ENCODE peak calls at places on chromosomes 7 and 10, in seven cellular contexts. One of them, this sample, is unnamed.

GRCh38 chr7:144720139-144720538 is 115.7 kb downstream of the TPK1 start:
- DNase-seq in A549: no peak
- DNase-seq in endothelial cell of umbilical vein: no peak
- DNase-seq in stomach: no peak
- DNase-seq in ovary: no peak
- DNase-seq in tibial nerve: no peak
- DNase-seq in body of pancreas: no peak
- DNase-seq in this sample: no peak

GRCh38 chr10:114576716-114577115 is 81.4 kb downstream of the ABLIM1 start:
- DNase-seq in A549: no peak
- DNase-seq in endothelial cell of umbilical vein: no peak
- DNase-seq in stomach: no peak
- DNase-seq in ovary: no peak
- DNase-seq in tibial nerve: no peak
- DNase-seq in body of pancreas: no peak
- DNase-seq in this sample: no peak

GRCh38 chr10:22554481-22555182 is 159.7 kb downstream of the PIP4K2A start:
- DNase-seq in A549: no peak
- DNase-seq in endothelial cell of umbilical vein: no peak
- DNase-seq in stomach: peak; percentile 76
- DNase-seq in ovary: peak; percentile 82
- DNase-seq in tibial nerve: peak; percentile 42
- DNase-seq in body of pancreas: peak; percentile 75
- DNase-seq in this sample: no peak

GRCh38 chr7:85184599-85185354 is 2.1 kb downstream of the SEMA3D start:
- DNase-seq in A549: no peak
- DNase-seq in endothelial cell of umbilical vein: no peak
- DNase-seq in stomach: no peak
- DNase-seq in ovary: peak; percentile 44
- DNase-seq in tibial nerve: no peak
- DNase-seq in body of pancreas: peak; percentile 7
- DNase-seq in this sample: peak; percentile 21

GRCh38 chr10:96626795-96627194 is 40.0 kb upstream of the TM9SF3 start:
- DNase-seq in A549: no peak
- DNase-seq in endothelial cell of umbilical vein: no peak
- DNase-seq in stomach: no peak
- DNase-seq in ovary: no peak
- DNase-seq in tibial nerve: no peak
- DNase-seq in body of pancreas: no peak
- DNase-seq in this sample: no peak

GRCh38 chr7:156167987-156168386 is 355.7 kb upstream of the SHH start:
- DNase-seq in A549: no peak
- DNase-seq in endothelial cell of umbilical vein: no peak
- DNase-seq in stomach: no peak
- DNase-seq in ovary: no peak
- DNase-seq in tibial nerve: no peak
- DNase-seq in body of pancreas: no peak
- DNase-seq in this sample: peak; percentile 56

GRCh38 chr7:101018271-101019167 is 1.4 kb upstream of the MUC17 start:
- DNase-seq in A549: no peak
- DNase-seq in endothelial cell of umbilical vein: no peak
- DNase-seq in stomach: no peak
- DNase-seq in ovary: no peak
- DNase-seq in tibial nerve: no peak
- DNase-seq in body of pancreas: no peak
- DNase-seq in this sample: no peak

GRCh38 chr7:2798669-2799068 is 45.4 kb downstream of the GNA12 start:
- DNase-seq in A549: no peak
- DNase-seq in endothelial cell of umbilical vein: no peak
- DNase-seq in stomach: no peak
- DNase-seq in ovary: no peak
- DNase-seq in tibial nerve: no peak
- DNase-seq in body of pancreas: no peak
- DNase-seq in this sample: no peak

GRCh38 chr7:3370068-3370704 is 69.1 kb downstream of the SDK1 start:
- DNase-seq in A549: no peak
- DNase-seq in endothelial cell of umbilical vein: no peak
- DNase-seq in stomach: no peak
- DNase-seq in ovary: no peak
- DNase-seq in tibial nerve: no peak
- DNase-seq in body of pancreas: no peak
- DNase-seq in this sample: no peak

GRCh38 chr10:87842220-87842641 is 21.1 kb downstream of the KLLN start:
- DNase-seq in A549: peak; percentile 60
- DNase-seq in endothelial cell of umbilical vein: peak; percentile 45
- DNase-seq in stomach: peak; percentile 40
- DNase-seq in ovary: no peak
- DNase-seq in tibial nerve: no peak
- DNase-seq in body of pancreas: no peak
- DNase-seq in this sample: no peak

GRCh38 chr7:118803-119376 is 73.5 kb upstream of the FAM20C start:
- DNase-seq in A549: no peak
- DNase-seq in endothelial cell of umbilical vein: no peak
- DNase-seq in stomach: no peak
- DNase-seq in ovary: no peak
- DNase-seq in tibial nerve: no peak
- DNase-seq in body of pancreas: no peak
- DNase-seq in this sample: peak; percentile 62

GRCh38 chr7:100545636-100546128 is 6.7 kb downstream of the AGFG2 start:
- DNase-seq in A549: peak; percentile 93
- DNase-seq in endothelial cell of umbilical vein: peak; percentile 92
- DNase-seq in stomach: no peak
- DNase-seq in ovary: peak; percentile 84
- DNase-seq in tibial nerve: no peak
- DNase-seq in body of pancreas: peak; percentile 66
- DNase-seq in this sample: no peak

GRCh38 chr7:100465299-100465698 is 1.2 kb upstream of the SPACDR start:
- DNase-seq in A549: no peak
- DNase-seq in endothelial cell of umbilical vein: no peak
- DNase-seq in stomach: no peak
- DNase-seq in ovary: no peak
- DNase-seq in tibial nerve: no peak
- DNase-seq in body of pancreas: no peak
- DNase-seq in this sample: no peak

GRCh38 chr7:154741131-154741530 is 261.8 kb downstream of the PAXIP1 start:
- DNase-seq in A549: no peak
- DNase-seq in endothelial cell of umbilical vein: no peak
- DNase-seq in stomach: no peak
- DNase-seq in ovary: no peak
- DNase-seq in tibial nerve: no peak
- DNase-seq in body of pancreas: no peak
- DNase-seq in this sample: peak; percentile 64

GRCh38 chr10:72344932-72345331 is 9.8 kb downstream of the DNAJB12 start:
- DNase-seq in A549: no peak
- DNase-seq in endothelial cell of umbilical vein: no peak
- DNase-seq in stomach: no peak
- DNase-seq in ovary: no peak
- DNase-seq in tibial nerve: no peak
- DNase-seq in body of pancreas: no peak
- DNase-seq in this sample: no peak

GRCh38 chr7:141071260-141071854 is 2.5 kb upstream of the TMEM178B start:
- DNase-seq in A549: peak; percentile 23
- DNase-seq in endothelial cell of umbilical vein: no peak
- DNase-seq in stomach: no peak
- DNase-seq in ovary: no peak
- DNase-seq in tibial nerve: no peak
- DNase-seq in body of pancreas: peak; percentile 53
- DNase-seq in this sample: no peak

GRCh38 chr7:27163776-27164380 is 1.5 kb downstream of the HOXA9 start:
- DNase-seq in A549: no peak
- DNase-seq in endothelial cell of umbilical vein: no peak
- DNase-seq in stomach: no peak
- DNase-seq in ovary: no peak
- DNase-seq in tibial nerve: no peak
- DNase-seq in body of pancreas: no peak
- DNase-seq in this sample: no peak

GRCh38 chr7:27166475-27167169 is 1.3 kb upstream of the HOXA9 start:
- DNase-seq in A549: no peak
- DNase-seq in endothelial cell of umbilical vein: no peak
- DNase-seq in stomach: no peak
- DNase-seq in ovary: no peak
- DNase-seq in tibial nerve: no peak
- DNase-seq in body of pancreas: no peak
- DNase-seq in this sample: no peak

GRCh38 chr7:27164381-27165088 is 802 bp downstream of the HOXA9 start:
- DNase-seq in A549: no peak
- DNase-seq in endothelial cell of umbilical vein: no peak
- DNase-seq in stomach: no peak
- DNase-seq in ovary: no peak
- DNase-seq in tibial nerve: no peak
- DNase-seq in body of pancreas: no peak
- DNase-seq in this sample: no peak

GRCh38 chr7:27165655-27166474 is 528 bp upstream of the HOXA9 start:
- DNase-seq in A549: no peak
- DNase-seq in endothelial cell of umbilical vein: no peak
- DNase-seq in stomach: no peak
- DNase-seq in ovary: no peak
- DNase-seq in tibial nerve: no peak
- DNase-seq in body of pancreas: no peak
- DNase-seq in this sample: no peak

DNA sequence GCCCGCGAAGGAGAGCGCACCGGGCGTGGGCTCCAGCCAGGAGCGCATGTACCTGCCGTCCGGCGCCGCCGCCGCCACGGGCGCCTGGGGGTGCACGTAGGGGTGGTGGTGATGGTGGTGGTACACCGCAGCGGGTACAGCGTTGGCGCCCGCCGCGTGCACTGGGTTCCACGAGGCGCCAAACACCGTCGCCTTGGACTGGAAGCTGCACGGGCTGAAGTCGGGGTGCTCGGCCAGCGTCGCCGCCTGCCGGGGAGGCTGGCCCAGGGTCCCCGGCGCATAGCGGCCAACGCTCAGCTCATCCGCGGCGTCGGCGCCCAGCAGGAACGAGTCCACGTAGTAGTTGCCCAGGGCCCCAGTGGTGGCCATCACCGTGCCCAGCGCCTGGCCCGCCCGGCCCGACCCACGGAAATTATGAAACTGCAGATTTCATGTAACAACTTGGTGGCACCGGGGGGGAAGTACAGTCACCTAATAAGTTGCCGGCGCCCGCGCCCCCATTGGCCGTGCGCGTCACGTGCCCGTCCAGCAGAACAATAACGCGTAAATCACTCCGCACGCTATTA is at the start of gene HOXA9:
- DNase-seq in A549: no peak
- DNase-seq in endothelial cell of umbilical vein: peak; percentile 98
- DNase-seq in stomach: no peak
- DNase-seq in ovary: no peak
- DNase-seq in tibial nerve: peak; percentile 91
- DNase-seq in body of pancreas: no peak
- DNase-seq in this sample: peak; percentile 98
- TF ChIP-seq CTCF in A549: no peak
- TF ChIP-seq CTCF in endothelial cell of umbilical vein: no peak
- TF ChIP-seq CTCF in stomach: no peak
- TF ChIP-seq CTCF in ovary: no peak
- TF ChIP-seq CTCF in tibial nerve: no peak
- TF ChIP-seq CTCF in body of pancreas: no peak
- TF ChIP-seq CTCF in this sample: no peak

GRCh38 chr10:13706175-13706574 is 119.4 kb downstream of the PRPF18 start:
- DNase-seq in A549: no peak
- DNase-seq in endothelial cell of umbilical vein: no peak
- DNase-seq in stomach: no peak
- DNase-seq in ovary: no peak
- DNase-seq in tibial nerve: no peak
- DNase-seq in body of pancreas: no peak
- DNase-seq in this sample: no peak
- H3K4me3 ChIP-seq in A549: no peak overlapping the region
- H3K4me3 ChIP-seq in endothelial cell of umbilical vein: peak overlapping the region; percentile 62
- H3K4me3 ChIP-seq in stomach: peak overlapping the region; percentile 48
- H3K4me3 ChIP-seq in ovary: no peak overlapping the region
- H3K4me3 ChIP-seq in tibial nerve: no peak overlapping the region
- H3K4me3 ChIP-seq in body of pancreas: peak overlapping the region; percentile 76
- H3K4me3 ChIP-seq in this sample: no peak overlapping the region

GRCh38 chr7:114931656-114932011 is 9.7 kb downstream of the MDFIC start:
- DNase-seq in A549: no peak
- DNase-seq in endothelial cell of umbilical vein: no peak
- DNase-seq in stomach: no peak
- DNase-seq in ovary: no peak
- DNase-seq in tibial nerve: no peak
- DNase-seq in body of pancreas: no peak
- DNase-seq in this sample: no peak
- TF ChIP-seq POLR2A in A549: no peak
- TF ChIP-seq POLR2A in endothelial cell of umbilical vein: no peak
- TF ChIP-seq POLR2A in stomach: no peak
- TF ChIP-seq POLR2A in ovary: no peak
- TF ChIP-seq POLR2A in tibial nerve: no peak
- TF ChIP-seq POLR2A in body of pancreas: no peak
- TF ChIP-seq POLR2A in this sample: no peak

DNA sequence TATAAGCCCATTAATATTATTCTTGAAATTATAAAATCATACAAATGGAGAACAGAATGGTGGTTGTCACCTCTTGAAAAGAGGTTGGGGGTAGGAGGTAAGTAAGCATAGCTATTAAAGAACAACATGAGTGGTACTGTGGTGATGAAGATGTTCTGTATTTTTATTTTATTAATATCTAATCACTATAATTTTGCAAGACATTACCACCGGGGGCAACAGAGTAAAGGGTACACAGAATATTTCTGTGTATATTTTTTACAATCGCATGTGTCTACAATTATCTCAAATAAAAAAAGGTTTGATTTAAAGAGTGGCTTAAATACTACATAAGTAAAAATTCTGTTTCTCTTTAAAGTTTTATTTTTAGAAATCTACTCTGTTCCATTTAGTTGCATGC is 557.8 kb downstream of the NXPH1 start:
- DNase-seq in A549: no peak
- DNase-seq in endothelial cell of umbilical vein: no peak
- DNase-seq in stomach: no peak
- DNase-seq in ovary: no peak
- DNase-seq in tibial nerve: no peak
- DNase-seq in body of pancreas: no peak
- DNase-seq in this sample: no peak
- TF ChIP-seq CTCF in A549: no peak
- TF ChIP-seq CTCF in endothelial cell of umbilical vein: no peak
- TF ChIP-seq CTCF in stomach: no peak
- TF ChIP-seq CTCF in ovary: no peak
- TF ChIP-seq CTCF in tibial nerve: no peak
- TF ChIP-seq CTCF in body of pancreas: no peak
- TF ChIP-seq CTCF in this sample: no peak

GRCh38 chr7:130240240-130240639 is 26.4 kb upstream of the CPA2 start:
- DNase-seq in A549: no peak
- DNase-seq in endothelial cell of umbilical vein: no peak
- DNase-seq in stomach: no peak
- DNase-seq in ovary: no peak
- DNase-seq in tibial nerve: no peak
- DNase-seq in body of pancreas: no peak
- DNase-seq in this sample: no peak

GRCh38 chr7:130242198-130243014 is 24.3 kb upstream of the CPA2 start:
- DNase-seq in A549: peak; percentile 51
- DNase-seq in endothelial cell of umbilical vein: peak; percentile 50
- DNase-seq in stomach: peak; percentile 49
- DNase-seq in ovary: no peak
- DNase-seq in tibial nerve: peak; percentile 19
- DNase-seq in body of pancreas: peak; percentile 84
- DNase-seq in this sample: peak; percentile 88
- H3K4me3 ChIP-seq in A549: no peak overlapping the region
- H3K4me3 ChIP-seq in endothelial cell of umbilical vein: no peak overlapping the region
- H3K4me3 ChIP-seq in stomach: no peak overlapping the region
- H3K4me3 ChIP-seq in ovary: no peak overlapping the region
- H3K4me3 ChIP-seq in tibial nerve: no peak overlapping the region
- H3K4me3 ChIP-seq in body of pancreas: no peak overlapping the region
- H3K4me3 ChIP-seq in this sample: no peak overlapping the region